ENCODE peak calls at places on chromosomes 12 and 14, in five cellular contexts. Y, M, H, J and U are unnamed samples.
A peak's percentile ranks its signal among the peaks of the same experiment; 100 is the strongest.

GRCh38 chr12:51631591-51631990 is 40.6 kb downstream of the SCN8A start:
- DNase-seq in Y (no peak), M (no peak), H (no peak), J (no peak), U (no peak)

GRCh38 chr12:15982471-15982870 is 71.3 kb downstream of the DERA start:
- DNase-seq in Y (no peak), M (no peak), H (no peak), J (no peak), U (no peak)

GRCh38 chr14:84657866-84658385 is 872.0 kb upstream of the FLRT2 start:
- DNase-seq in Y (no peak), M (no peak), H (no peak), J (no peak), U (no peak)

GRCh38 chr14:103708750-103709187 is 6.5 kb downstream of the XRCC3 start:
- DNase-seq in Y (no peak), M (no peak), H (no peak), J (peak; percentile 85), U (no peak)

GRCh38 chr12:91023326-91024004 is 18.7 kb upstream of the EPYC start:
- DNase-seq in Y (no peak), M (no peak), H (no peak), J (no peak), U (no peak)

GRCh38 chr14:61332658-61333029 is 11.3 kb downstream of the PRKCH start:
- DNase-seq in Y (no peak), M (no peak), H (no peak), J (no peak), U (no peak)

GRCh38 chr14:41604793-41605534 is 1.7 kb upstream of the LRFN5 start:
- DNase-seq in Y (no peak), M (no peak), H (peak; percentile 79), J (peak; percentile 77), U (peak; percentile 21)

GRCh38 chr14:45177081-45177480 is 41.4 kb downstream of the FANCM start:
- DNase-seq in Y (no peak), M (no peak), H (no peak), J (no peak), U (no peak)

GRCh38 chr14:43687866-43688265 is 819.2 kb downstream of the FSCB start:
- DNase-seq in Y (no peak), M (no peak), H (no peak), J (no peak), U (no peak)

GRCh38 chr12:115210533-115211252 is 526.7 kb upstream of the TBX3 start:
- DNase-seq in Y (no peak), M (no peak), H (no peak), J (no peak), U (no peak)

GRCh38 chr14:54572316-54572715 is 5.4 kb downstream of the SAMD4A start:
- DNase-seq in Y (no peak), M (no peak), H (peak; percentile 60), J (no peak), U (no peak)

GRCh38 chr12:19744760-19745218 is 305.5 kb downstream of the AEBP2 start:
- DNase-seq in Y (no peak), M (no peak), H (no peak), J (no peak), U (no peak)

GRCh38 chr12:49922349-49923034 is 18.8 kb upstream of the FAIM2 start:
- DNase-seq in Y (peak; percentile 68), M (no peak), H (peak; percentile 22), J (no peak), U (no peak)

GRCh38 chr12:88781909-88782308 is 201.6 kb upstream of the KITLG start:
- DNase-seq in Y (no peak), M (no peak), H (no peak), J (no peak), U (no peak)

GRCh38 chr12:50790081-50790480 is 26.2 kb downstream of the ATF1 start:
- DNase-seq in Y (no peak), M (no peak), H (no peak), J (no peak), U (no peak)

GRCh38 chr12:49952396-49953055 is 2.0 kb downstream of the AQP2 start:
- DNase-seq in Y (no peak), M (no peak), H (no peak), J (no peak), U (no peak)

GRCh38 chr14:32938719-32939253 is at the start of gene NPAS3:
- DNase-seq in Y (no peak), M (no peak), H (no peak), J (no peak), U (no peak)

GRCh38 chr12:114799574-114800487 is 115.9 kb upstream of the TBX3 start:
- DNase-seq in Y (peak; percentile 85), M (no peak), H (peak; percentile 64), J (no peak), U (no peak)

GRCh38 chr12:117064596-117064995 is 34.6 kb downstream of the TESC start:
- DNase-seq in Y (no peak), M (no peak), H (no peak), J (no peak), U (no peak)

GRCh38 chr12:113907446-113908180 is 58.5 kb downstream of the RBM19 start:
- DNase-seq in Y (no peak), M (no peak), H (no peak), J (no peak), U (no peak)

GRCh38 chr12:2372178-2372577 is 319.4 kb downstream of the CACNA1C start:
- DNase-seq in Y (no peak), M (no peak), H (no peak), J (peak; percentile 34), U (no peak)

GRCh38 chr14:90198541-90198940 is 57.8 kb upstream of the PSMC1 start:
- DNase-seq in Y (no peak), M (no peak), H (no peak), J (no peak), U (no peak)

GRCh38 chr12:1518763-1519516 is 75.4 kb downstream of the FBXL14 start:
- DNase-seq in Y (no peak), M (no peak), H (peak; percentile 34), J (no peak), U (no peak)

GRCh38 chr12:116299064-116299463 is 21.6 kb upstream of the MED13L start:
- DNase-seq in Y (no peak), M (no peak), H (no peak), J (no peak), U (no peak)

GRCh38 chr12:77689510-77690086 is 141.1 kb upstream of the NAV3 start:
- DNase-seq in Y (no peak), M (no peak), H (no peak), J (no peak), U (no peak)

GRCh38 chr12:77685906-77686305 is 144.8 kb upstream of the NAV3 start:
- DNase-seq in Y (no peak), M (no peak), H (no peak), J (no peak), U (no peak)

GRCh38 chr12:77685112-77685511 is 145.6 kb upstream of the NAV3 start:
- DNase-seq in Y (peak; percentile 79), M (no peak), H (peak; percentile 65), J (no peak), U (peak; percentile 36)

GRCh38 chr12:77687346-77687745 is 143.3 kb upstream of the NAV3 start:
- DNase-seq in Y (no peak), M (no peak), H (no peak), J (no peak), U (no peak)

DNA sequence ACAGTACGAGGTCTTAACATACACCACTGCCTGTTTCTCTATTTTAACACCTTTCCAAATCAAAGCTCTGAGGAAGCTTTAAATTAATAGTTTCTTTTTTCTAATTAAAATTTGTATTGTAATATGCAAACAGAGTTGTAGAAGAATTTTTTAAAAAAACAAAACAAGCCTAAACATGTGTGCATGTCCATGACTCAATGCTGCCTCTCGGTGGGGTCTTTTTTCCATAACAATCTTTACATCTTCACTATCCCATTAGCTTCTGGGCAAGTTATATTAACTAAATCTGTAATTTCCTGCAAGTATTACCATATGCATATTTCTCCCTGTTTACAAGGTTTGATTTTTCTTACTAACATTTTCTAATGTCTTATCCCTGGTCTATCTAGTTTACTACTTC is 143.9 kb upstream of the NAV3 start:
- DNase-seq in Y (no peak), M (no peak), H (no peak), J (no peak), U (no peak)
- TF ChIP-seq CTCF in Y (no peak), M (no peak), H (peak; percentile 53), J (no peak), U (no peak)

GRCh38 chr12:12975322-12976077 is 23.5 kb upstream of the GPRC5D start:
- DNase-seq in Y (no peak), M (no peak), H (peak; percentile 80), J (no peak), U (no peak)
- H3K4me1 ChIP-seq in Y (peaks cover 7% of the 10 kb centered on the region), M (peaks cover 20% of the 10 kb centered on the region), H (no peaks in the 10 kb centered on the region), J (no peaks in the 10 kb centered on the region), U (peaks cover 4% of the 10 kb centered on the region)

DNA sequence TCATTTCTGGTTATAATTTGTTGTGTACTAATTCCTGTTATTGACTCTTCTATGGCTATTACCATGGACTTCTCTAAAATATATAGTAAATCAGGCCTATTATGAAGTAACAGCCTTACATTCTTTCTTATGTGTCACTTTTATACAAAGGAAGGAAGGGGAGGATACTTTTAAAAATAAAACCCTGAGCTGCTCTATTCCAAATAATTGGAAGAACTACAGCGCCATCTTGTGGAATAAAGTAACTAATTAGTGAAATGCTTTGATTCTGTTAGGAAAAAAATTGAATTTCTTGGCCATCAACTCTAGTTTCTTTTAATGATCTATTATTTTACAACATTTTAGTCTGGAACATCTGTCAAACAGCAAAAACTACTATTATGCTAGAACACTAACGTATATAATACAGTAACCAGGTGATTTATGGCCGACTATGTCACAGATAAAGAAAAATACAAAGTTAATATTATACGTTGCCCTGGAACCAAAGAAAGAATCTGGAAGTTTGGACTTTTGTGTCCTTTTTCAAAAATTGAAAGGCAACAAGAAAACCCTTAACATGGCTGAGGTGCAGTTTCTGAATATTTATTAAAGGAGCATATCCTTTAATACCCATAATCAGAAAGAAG is 55.0 kb upstream of the NELL2 start:
- DNase-seq in Y (no peak), M (no peak), H (no peak), J (no peak), U (no peak)
- TF ChIP-seq CTCF in Y (no peak), M (peak; percentile 47), H (peak; percentile 82), J (peak; percentile 50), U (peak; percentile 11)

DNA sequence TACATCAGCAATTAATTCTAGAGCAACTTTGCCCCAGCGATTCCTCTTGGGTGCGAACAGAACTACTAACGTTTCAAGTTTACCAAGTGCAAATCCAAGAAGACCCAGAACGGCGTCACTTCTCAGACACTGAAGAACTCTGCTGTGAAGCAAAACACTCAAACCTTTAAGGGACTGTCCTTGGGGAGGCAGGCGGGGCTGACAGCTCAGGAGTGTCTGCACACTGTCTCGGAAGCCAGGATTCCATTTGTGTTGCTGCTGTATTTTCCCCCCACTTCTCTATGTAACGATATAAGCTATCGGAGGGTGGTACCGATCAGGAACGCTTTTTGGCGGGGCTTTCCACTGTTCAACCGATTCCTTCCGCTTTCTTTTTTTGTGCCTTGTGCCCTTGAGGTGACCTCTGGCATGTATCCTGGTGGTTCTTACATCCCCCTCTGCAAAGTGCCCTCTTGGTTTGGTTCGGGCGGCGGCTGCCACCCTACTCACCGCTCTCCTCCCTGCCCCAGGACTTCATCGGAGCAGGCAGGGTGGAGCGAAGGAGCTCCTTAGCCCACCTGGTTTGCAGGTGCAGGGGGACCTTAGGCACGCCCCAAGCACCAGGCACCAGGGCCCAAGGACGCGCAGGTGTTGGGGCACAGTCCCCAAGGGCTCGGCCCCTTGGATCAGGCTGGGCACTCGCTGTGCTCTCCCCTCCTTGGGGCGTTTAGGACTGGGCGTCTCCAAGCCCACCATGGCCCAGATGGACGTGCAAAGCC is 19.2 kb upstream of the MLXIP start:
- DNase-seq in Y (peak; percentile 40), M (no peak), H (no peak), J (no peak), U (no peak)
- H3K4me1 ChIP-seq in Y (peaks cover 26% of the 10 kb centered on the region), M (peaks cover 50% of the 10 kb centered on the region), H (no peaks in the 10 kb centered on the region), J (no peaks in the 10 kb centered on the region), U (peaks cover 6% of the 10 kb centered on the region)